ENCODE peak calls at places on chromosomes 7 and 10, in four cellular contexts. G is activated T-cell treated with anti-CD3 and anti-CD28 coated beads for 24 hours, W is H4, X is GM10248. P is an unnamed sample.

GRCh38 chr10:81569488-81569887 is 305.5 kb upstream of the NRG3 start:
- DNase-seq in G (no peak), W (no peak), X (no peak), P (no peak)

GRCh38 chr7:158431941-158432347 is 155.7 kb downstream of the PTPRN2 start:
- DNase-seq in G (no peak), W (peak), X (no peak), P (peak)

GRCh38 chr7:922334-923107 is 32.0 kb downstream of the ADAP1 start:
- DNase-seq in G (peak), W (no peak), X (no peak), P (peak)

GRCh38 chr7:135100856-135101255 is 47.0 kb upstream of the TMEM140 start:
- DNase-seq in G (no peak), W (no peak), X (no peak), P (no peak)

GRCh38 chr7:37315752-37316711 is 132.6 kb downstream of the ELMO1 start:
- DNase-seq in G (no peak), W (no peak), X (no peak), P (no peak)

GRCh38 chr10:6171891-6172354 is 30.8 kb upstream of the PFKFB3 start:
- DNase-seq in G (no peak), W (peak), X (no peak), P (no peak)

GRCh38 chr10:102312683-102313082 is 67.4 kb downstream of the GBF1 start:
- DNase-seq in G (no peak), W (no peak), X (no peak), P (no peak)

GRCh38 chr10:79308969-79309665 is 38.2 kb upstream of the PPIF start:
- DNase-seq in G (no peak), W (no peak), X (no peak), P (no peak)

GRCh38 chr10:91662993-91663392 is 30.1 kb upstream of the PPP1R3C start:
- DNase-seq in G (no peak), W (no peak), X (no peak), P (no peak)

GRCh38 chr10:117543245-117543998 is 876 bp downstream of the EMX2 start:
- DNase-seq in G (no peak), W (peak), X (peak), P (no peak)

GRCh38 chr7:37916017-37916672 is 472 bp downstream of the SFRP4 start:
- DNase-seq in G (no peak), W (no peak), X (no peak), P (peak)

GRCh38 chr10:71077143-71077581 is 135.2 kb upstream of the UNC5B start:
- DNase-seq in G (no peak), W (no peak), X (no peak), P (no peak)

GRCh38 chr7:116834815-116835533 is 27.4 kb upstream of the CAPZA2 start:
- DNase-seq in G (no peak), W (no peak), X (no peak), P (no peak)

GRCh38 chr7:54837761-54838539 is 78.9 kb upstream of the SEC61G start:
- DNase-seq in G (no peak), W (no peak), X (no peak), P (no peak)

GRCh38 chr10:87603769-87604168 is 55.9 kb upstream of the PAPSS2 start:
- DNase-seq in G (no peak), W (no peak), X (no peak), P (no peak)

GRCh38 chr7:22726345-22726848 is 603 bp upstream of the IL6 start:
- DNase-seq in G (peak), W (peak), X (peak), P (peak)

GRCh38 chr7:11379641-11380040 is 406.0 kb downstream of the PHF14 start:
- DNase-seq in G (no peak), W (no peak), X (no peak), P (no peak)

GRCh38 chr7:37416739-37417474 is 31.8 kb downstream of the ELMO1 start:
- DNase-seq in G (no peak), W (no peak), X (no peak), P (no peak)

P was measured in SW480.